ENCODE peak calls at places on chromosomes 6 and 20, in four cellular contexts. One of them, this sample, is unnamed.

GRCh38 chr20:47781631-47782030 is 3.6 kb downstream of the SULF2 start:
- DNase-seq in K562: no peak
- DNase-seq in GM12878: no peak
- DNase-seq in SK-N-SH: peak; percentile 70
- DNase-seq in this sample: no peak

GRCh38 chr6:107716688-107717089 is 107.4 kb downstream of the SCML4 start:
- DNase-seq in SK-N-SH: peak; percentile 20
- DNase-seq in GM12878: peak; percentile 53
- DNase-seq in K562: peak; percentile 57
- DNase-seq in this sample: no peak

GRCh38 chr20:4465855-4466545 is 255.7 kb upstream of the PRND start:
- DNase-seq in K562: no peak
- DNase-seq in SK-N-SH: no peak
- DNase-seq in GM12878: no peak
- DNase-seq in this sample: no peak

GRCh38 chr6:124677874-124678273 is 284.4 kb upstream of the RNF217 start:
- DNase-seq in GM12878: no peak
- DNase-seq in K562: no peak
- DNase-seq in SK-N-SH: no peak
- DNase-seq in this sample: no peak

GRCh38 chr6:33623895-33624381 is 2.8 kb downstream of the ITPR3 start:
- DNase-seq in K562: no peak
- DNase-seq in GM12878: no peak
- DNase-seq in SK-N-SH: no peak
- DNase-seq in this sample: no peak

GRCh38 chr6:23784313-23784919 is 341.6 kb upstream of the NRSN1 start:
- DNase-seq in GM12878: no peak
- DNase-seq in SK-N-SH: no peak
- DNase-seq in K562: no peak
- DNase-seq in this sample: no peak

GRCh38 chr6:167968091-167968490 is 29.4 kb upstream of the KIF25 start:
- DNase-seq in GM12878: no peak
- DNase-seq in SK-N-SH: peak; percentile 55
- DNase-seq in K562: peak; percentile 63
- DNase-seq in this sample: peak; percentile 83

GRCh38 chr20:13333793-13334192 is 112.7 kb downstream of the ISM1 start:
- DNase-seq in SK-N-SH: no peak
- DNase-seq in GM12878: no peak
- DNase-seq in K562: no peak
- DNase-seq in this sample: no peak

GRCh38 chr20:49270177-49270576 is 7.7 kb downstream of the ZNFX1 start:
- DNase-seq in SK-N-SH: no peak
- DNase-seq in GM12878: no peak
- DNase-seq in K562: no peak
- DNase-seq in this sample: no peak

GRCh38 chr6:7389162-7389450 is 436 bp downstream of the CAGE1 start:
- DNase-seq in K562: no peak
- DNase-seq in SK-N-SH: no peak
- DNase-seq in GM12878: no peak
- DNase-seq in this sample: no peak

GRCh38 chr6:22001336-22002027 is 295.4 kb downstream of the PRL start:
- DNase-seq in K562: no peak
- DNase-seq in SK-N-SH: no peak
- DNase-seq in GM12878: no peak
- DNase-seq in this sample: no peak

GRCh38 chr6:155120034-155120433 is 124.9 kb downstream of the TIAM2 start:
- DNase-seq in K562: no peak
- DNase-seq in SK-N-SH: no peak
- DNase-seq in GM12878: no peak
- DNase-seq in this sample: peak; percentile 52

GRCh38 chr20:10619427-10619826 is 54.4 kb downstream of the JAG1 start:
- DNase-seq in SK-N-SH: no peak
- DNase-seq in K562: no peak
- DNase-seq in GM12878: no peak
- DNase-seq in this sample: no peak

GRCh38 chr6:1348675-1349074 is 36.8 kb downstream of the FOXQ1 start:
- DNase-seq in K562: no peak
- DNase-seq in SK-N-SH: no peak
- DNase-seq in GM12878: no peak
- DNase-seq in this sample: no peak

GRCh38 chr6:164252952-164253351 is 838.4 kb downstream of the QKI start:
- DNase-seq in GM12878: no peak
- DNase-seq in SK-N-SH: no peak
- DNase-seq in K562: no peak
- DNase-seq in this sample: no peak

GRCh38 chr6:150907385-150907784 is 41.9 kb downstream of the MTHFD1L start:
- DNase-seq in SK-N-SH: no peak
- DNase-seq in GM12878: no peak
- DNase-seq in K562: no peak
- DNase-seq in this sample: no peak

GRCh38 chr6:157561037-157561790 is 180.2 kb downstream of the ZDHHC14 start:
- DNase-seq in GM12878: peak; percentile 73
- DNase-seq in K562: no peak
- DNase-seq in SK-N-SH: no peak
- DNase-seq in this sample: no peak

GRCh38 chr6:148761532-148761951 is 14.7 kb downstream of the UST start:
- DNase-seq in GM12878: no peak
- DNase-seq in SK-N-SH: no peak
- DNase-seq in K562: no peak
- DNase-seq in this sample: no peak

GRCh38 chr6:113969888-113970807 is 800 bp downstream of the HDAC2 start:
- DNase-seq in GM12878: no peak
- DNase-seq in SK-N-SH: peak; percentile 70
- DNase-seq in K562: peak; percentile 65
- DNase-seq in this sample: peak; percentile 68

GRCh38 chr6:120355822-120356221 is 978.5 kb downstream of the TBC1D32 start:
- DNase-seq in GM12878: no peak
- DNase-seq in SK-N-SH: peak; percentile 1
- DNase-seq in K562: no peak
- DNase-seq in this sample: no peak

GRCh38 chr6:3305831-3306230 is 47.1 kb downstream of the PSMG4 start:
- DNase-seq in SK-N-SH: no peak
- DNase-seq in K562: no peak
- DNase-seq in GM12878: no peak
- DNase-seq in this sample: no peak

GRCh38 chr6:33837971-33838665 is 34.3 kb upstream of the MLN start:
- DNase-seq in K562: no peak
- DNase-seq in SK-N-SH: no peak
- DNase-seq in GM12878: no peak
- DNase-seq in this sample: peak; percentile 49

GRCh38 chr6:34888874-34889555 is at the start of gene ANKS1A:
- DNase-seq in GM12878: peak; percentile 31
- DNase-seq in SK-N-SH: peak; percentile 92
- DNase-seq in K562: peak; percentile 96
- DNase-seq in this sample: peak; percentile 93

GRCh38 chr6:47404436-47404835 is 73.2 kb upstream of the CD2AP start:
- DNase-seq in SK-N-SH: no peak
- DNase-seq in GM12878: no peak
- DNase-seq in K562: no peak
- DNase-seq in this sample: no peak

GRCh38 chr6:125196613-125197012 is 43.0 kb downstream of the TPD52L1 start:
- DNase-seq in SK-N-SH: no peak
- DNase-seq in GM12878: no peak
- DNase-seq in K562: no peak
- DNase-seq in this sample: no peak

GRCh38 chr20:41040855-41041254 is 12.2 kb downstream of the TOP1 start:
- DNase-seq in GM12878: no peak
- DNase-seq in SK-N-SH: no peak
- DNase-seq in K562: no peak
- DNase-seq in this sample: no peak

GRCh38 chr20:34643919-34644318 is 33.0 kb downstream of the PIGU start:
- DNase-seq in K562: no peak
- DNase-seq in SK-N-SH: no peak
- DNase-seq in GM12878: no peak
- DNase-seq in this sample: no peak

GRCh38 chr6:87793340-87793739 is 91.3 kb upstream of the AKIRIN2 start:
- DNase-seq in SK-N-SH: no peak
- DNase-seq in GM12878: no peak
- DNase-seq in K562: no peak
- DNase-seq in this sample: no peak

GRCh38 chr6:112122758-112123157 is 35.4 kb downstream of the FAM229B start:
- DNase-seq in GM12878: no peak
- DNase-seq in SK-N-SH: no peak
- DNase-seq in K562: no peak
- DNase-seq in this sample: no peak

GRCh38 chr20:1820137-1821074 is 74.8 kb upstream of the SIRPA start:
- DNase-seq in K562: no peak
- DNase-seq in GM12878: no peak
- DNase-seq in SK-N-SH: no peak
- DNase-seq in this sample: no peak

GRCh38 chr20:32354592-32355416 is 3.3 kb upstream of the ASXL1 start:
- DNase-seq in K562: no peak
- DNase-seq in SK-N-SH: no peak
- DNase-seq in GM12878: peak; percentile 59
- DNase-seq in this sample: no peak

GRCh38 chr6:168132531-168133184 is 53.6 kb upstream of the FRMD1 start:
- DNase-seq in GM12878: no peak
- DNase-seq in SK-N-SH: peak; percentile 72
- DNase-seq in K562: peak; percentile 40
- DNase-seq in this sample: peak; percentile 75

GRCh38 chr20:63534831-63535651 is 2.1 kb downstream of the PTK6 start:
- DNase-seq in K562: no peak
- DNase-seq in GM12878: no peak
- DNase-seq in SK-N-SH: no peak
- DNase-seq in this sample: peak; percentile 20

DNA sequence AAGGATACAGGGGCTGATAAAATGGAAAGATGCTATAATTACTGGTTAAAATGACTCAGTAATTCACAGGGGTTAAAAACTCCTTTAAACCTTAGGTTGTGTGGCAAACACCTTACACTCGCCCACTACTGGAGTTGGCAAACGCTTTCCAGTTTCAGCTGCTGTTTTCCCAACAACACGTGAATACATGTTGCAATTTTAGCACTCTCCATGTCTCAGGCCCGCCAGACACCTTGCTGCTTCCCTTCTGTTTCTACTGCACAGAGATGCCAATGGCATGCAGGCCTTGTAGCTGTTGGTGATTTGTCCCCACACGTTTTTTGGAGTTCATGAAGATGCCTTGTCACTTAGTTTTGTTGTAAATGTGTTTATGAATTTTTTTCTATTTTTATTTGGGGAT is 5.3 kb upstream of the TTPAL start:
- DNase-seq in SK-N-SH: no peak
- DNase-seq in GM12878: no peak
- DNase-seq in K562: no peak
- DNase-seq in this sample: no peak
- TF ChIP-seq USF1 in SK-N-SH: no peak
- TF ChIP-seq USF1 in GM12878: no peak
- TF ChIP-seq USF1 in K562: no peak
- TF ChIP-seq USF1 in this sample: no peak

DNA sequence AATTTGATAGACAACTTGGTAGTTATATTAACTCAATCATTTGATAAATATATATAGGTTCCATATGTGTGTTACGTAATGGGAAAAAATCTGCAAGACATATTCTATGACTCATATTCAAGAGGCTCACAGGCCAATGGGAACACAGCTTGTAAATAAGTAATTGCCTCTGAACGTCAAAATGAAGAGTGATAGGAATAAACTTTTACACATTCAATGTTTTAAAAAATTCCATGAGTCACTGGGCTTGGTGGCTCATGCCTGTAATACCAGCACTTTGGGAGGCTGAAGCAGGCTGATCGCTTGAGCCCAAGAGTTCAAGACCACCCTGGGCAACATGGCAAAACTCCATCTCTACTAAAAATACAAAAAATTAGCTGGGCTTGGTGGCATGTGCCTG is 209.4 kb upstream of the MCHR2 start:
- DNase-seq in GM12878: no peak
- DNase-seq in SK-N-SH: no peak
- DNase-seq in K562: no peak
- DNase-seq in this sample: no peak
- TF ChIP-seq USF1 in GM12878: no peak
- TF ChIP-seq USF1 in SK-N-SH: no peak
- TF ChIP-seq USF1 in K562: no peak
- TF ChIP-seq USF1 in this sample: no peak

GRCh38 chr6:106273087-106273486 is 52.5 kb downstream of the ATG5 start:
- DNase-seq in K562: no peak
- DNase-seq in SK-N-SH: no peak
- DNase-seq in GM12878: peak; percentile 4
- DNase-seq in this sample: no peak
- TF ChIP-seq USF1 in K562: no peak
- TF ChIP-seq USF1 in SK-N-SH: no peak
- TF ChIP-seq USF1 in GM12878: no peak
- TF ChIP-seq USF1 in this sample: no peak

DNA sequence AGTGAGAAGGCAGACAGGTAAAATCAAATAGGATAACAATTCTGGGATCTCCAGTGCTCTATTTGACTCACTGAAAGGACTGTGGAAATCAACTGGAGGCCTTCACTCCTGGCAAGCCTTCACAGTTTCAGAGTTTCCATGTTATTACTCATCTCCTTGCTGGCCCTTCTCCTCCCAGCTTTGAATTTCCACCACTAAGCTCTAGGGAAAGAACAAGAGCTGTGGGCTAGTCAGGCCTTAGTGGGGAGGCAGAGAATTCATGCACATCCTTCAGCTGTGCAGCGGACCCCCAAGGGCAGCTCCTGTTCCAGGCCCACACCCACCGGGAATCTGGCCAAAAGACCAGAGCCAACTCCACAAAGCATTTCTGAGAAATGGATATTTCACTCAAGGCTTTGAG is 26.0 kb downstream of the MYLIP start:
- DNase-seq in K562: no peak
- DNase-seq in SK-N-SH: no peak
- DNase-seq in GM12878: no peak
- DNase-seq in this sample: no peak
- TF ChIP-seq USF1 in K562: no peak
- TF ChIP-seq USF1 in SK-N-SH: no peak
- TF ChIP-seq USF1 in GM12878: no peak
- TF ChIP-seq USF1 in this sample: no peak

DNA sequence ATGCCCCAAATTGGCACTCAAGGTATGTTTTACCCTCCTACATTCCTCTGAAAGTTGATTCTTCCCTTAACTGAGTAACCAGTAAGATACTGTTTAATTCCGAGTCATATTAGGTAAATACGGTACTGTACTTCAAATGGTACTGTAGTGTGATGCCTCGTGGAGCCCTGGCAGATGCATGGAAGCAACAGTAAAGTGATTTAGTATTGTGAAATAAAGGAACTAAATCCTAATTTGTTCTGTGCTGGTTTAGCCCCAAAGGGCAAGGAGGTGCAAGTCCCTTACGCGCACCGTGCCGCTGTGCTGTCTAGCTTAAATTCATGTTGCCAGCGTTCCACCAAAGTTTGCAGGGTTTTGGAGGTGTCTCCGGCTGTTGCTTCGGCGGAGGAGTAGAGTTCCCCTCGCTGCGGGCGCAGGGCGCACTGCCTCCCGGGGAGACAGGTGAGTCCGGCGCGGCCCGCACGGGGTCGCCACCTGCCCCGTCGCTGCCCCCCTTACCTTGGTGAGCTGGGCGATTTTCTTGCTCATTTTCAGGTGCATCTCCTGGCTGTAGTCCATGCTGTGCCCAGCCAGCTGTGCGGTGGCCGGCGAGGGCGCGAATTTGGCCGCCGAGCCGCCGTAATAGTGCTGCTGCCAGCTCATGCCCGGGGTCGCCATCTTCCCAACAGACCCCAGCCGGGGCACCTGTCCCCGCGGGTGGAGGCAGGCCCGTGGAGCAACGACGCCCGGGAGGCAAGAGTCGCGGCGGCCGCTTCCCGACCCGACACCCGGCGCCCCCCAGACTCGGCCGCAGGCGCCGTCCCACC is 618 bp downstream of the FAM184A start:
- DNase-seq in GM12878: no peak
- DNase-seq in K562: peak; percentile 47
- DNase-seq in SK-N-SH: peak; percentile 75
- DNase-seq in this sample: peak; percentile 73
- TF ChIP-seq USF1 in GM12878: no peak
- TF ChIP-seq USF1 in K562: no peak
- TF ChIP-seq USF1 in SK-N-SH: no peak
- TF ChIP-seq USF1 in this sample: no peak

GRCh38 chr6:158939255-158940170 is 60.5 kb downstream of the RSPH3 start:
- DNase-seq in SK-N-SH: no peak
- DNase-seq in K562: no peak
- DNase-seq in GM12878: peak; percentile 1
- DNase-seq in this sample: peak; percentile 41
- TF ChIP-seq USF1 in SK-N-SH: no peak
- TF ChIP-seq USF1 in K562: no peak
- TF ChIP-seq USF1 in GM12878: no peak
- TF ChIP-seq USF1 in this sample: no peak